ENCODE peak calls at places on chromosome 15, in four cellular contexts. One of them, this sample, is unnamed.
A peak's percentile ranks its signal among the peaks of the same experiment; 100 is the strongest.

GRCh38 chr15:50431204-50431603 is 7.0 kb downstream of the USP8 start:
- DNase-seq in Ammon's horn: no peak
- DNase-seq in Peyer's patch: no peak
- DNase-seq in fibroblast of pulmonary artery: no peak
- DNase-seq in this sample: no peak

GRCh38 chr15:80031841-80032240 is 27.6 kb upstream of the ZFAND6 start:
- DNase-seq in Peyer's patch: no peak
- DNase-seq in Ammon's horn: no peak
- DNase-seq in fibroblast of pulmonary artery: no peak
- DNase-seq in this sample: no peak

GRCh38 chr15:100842756-100843730 is 36.6 kb upstream of the ALDH1A3 start:
- DNase-seq in Ammon's horn: peak; percentile 31
- DNase-seq in fibroblast of pulmonary artery: peak; percentile 39
- DNase-seq in Peyer's patch: no peak
- DNase-seq in this sample: peak; percentile 58

GRCh38 chr15:52540374-52541012 is 11.8 kb upstream of the MYO5A start:
- DNase-seq in Ammon's horn: no peak
- DNase-seq in fibroblast of pulmonary artery: no peak
- DNase-seq in Peyer's patch: no peak
- DNase-seq in this sample: peak; percentile 24

GRCh38 chr15:80002267-80002666 is 31.3 kb upstream of the BCL2A1 start:
- DNase-seq in Peyer's patch: no peak
- DNase-seq in fibroblast of pulmonary artery: no peak
- DNase-seq in Ammon's horn: no peak
- DNase-seq in this sample: no peak

GRCh38 chr15:60005352-60006202 is 1.5 kb downstream of the FOXB1 start:
- DNase-seq in Peyer's patch: no peak
- DNase-seq in fibroblast of pulmonary artery: no peak
- DNase-seq in Ammon's horn: no peak
- DNase-seq in this sample: no peak

GRCh38 chr15:59005579-59005978 is 18.1 kb downstream of the RNF111 start:
- DNase-seq in Ammon's horn: no peak
- DNase-seq in Peyer's patch: no peak
- DNase-seq in fibroblast of pulmonary artery: no peak
- DNase-seq in this sample: no peak

GRCh38 chr15:86329311-86330013 is 249.8 kb downstream of the AGBL1 start:
- DNase-seq in Ammon's horn: no peak
- DNase-seq in fibroblast of pulmonary artery: no peak
- DNase-seq in Peyer's patch: no peak
- DNase-seq in this sample: no peak

GRCh38 chr15:88467935-88468528 is 524 bp downstream of the MRPS11 start:
- DNase-seq in Ammon's horn: no peak
- DNase-seq in fibroblast of pulmonary artery: peak; percentile 21
- DNase-seq in Peyer's patch: no peak
- DNase-seq in this sample: peak; percentile 16

GRCh38 chr15:68405426-68406250 is 26.3 kb downstream of the ITGA11 start:
- DNase-seq in fibroblast of pulmonary artery: no peak
- DNase-seq in Ammon's horn: no peak
- DNase-seq in Peyer's patch: peak; percentile 26
- DNase-seq in this sample: no peak

GRCh38 chr15:35994861-35995260 is 448.9 kb upstream of the DPH6 start:
- DNase-seq in fibroblast of pulmonary artery: no peak
- DNase-seq in Ammon's horn: no peak
- DNase-seq in Peyer's patch: no peak
- DNase-seq in this sample: no peak

GRCh38 chr15:78360426-78360825 is 20.3 kb downstream of the CRABP1 start:
- DNase-seq in Ammon's horn: no peak
- DNase-seq in fibroblast of pulmonary artery: no peak
- DNase-seq in Peyer's patch: no peak
- DNase-seq in this sample: no peak

This sample was measured in astrocyte of the spinal cord.